ENCODE peak calls at places on chromosomes 1 and 21, in eight cellular contexts. K is K562, A is GM23338, G is GM12892, S is SK-N-MC, I is HL-60, C is prostate gland, U is HCT116. O is an unnamed sample.

GRCh38 chr1:33374336-33375105 is 53.6 kb upstream of the A3GALT2 start:
- DNase-seq in K (peak), A (no peak), G (no peak), S (no peak), I (no peak), C (no peak), U (no peak), O (no peak)

GRCh38 chr1:225146478-225146877 is 217.0 kb downstream of the DNAH14 start:
- DNase-seq in K (no peak), A (peak), G (no peak), S (no peak), I (no peak), C (no peak), U (no peak), O (no peak)

GRCh38 chr21:44618504-44618903 is 6.6 kb downstream of the KRTAP10-8 start:
- DNase-seq in K (no peak), A (peak), G (no peak), S (no peak), I (no peak), C (no peak), U (peak), O (no peak)

GRCh38 chr1:23793018-23793781 is 2.3 kb downstream of the LYPLA2 start:
- DNase-seq in K (peak), A (no peak), G (no peak), S (no peak), I (no peak), C (peak), U (no peak), O (peak)

GRCh38 chr1:199184180-199184579 is 545.3 kb downstream of the PTPRC start:
- DNase-seq in K (no peak), A (no peak), G (no peak), S (no peak), I (no peak), C (no peak), U (no peak), O (no peak)

GRCh38 chr1:150162862-150163706 is 13.4 kb downstream of the PLEKHO1 start:
- DNase-seq in K (peak), A (peak), G (no peak), S (peak), I (peak), C (peak), U (no peak), O (no peak)

GRCh38 chr1:199784127-199784526 is 243.4 kb upstream of the NR5A2 start:
- DNase-seq in K (no peak), A (no peak), G (no peak), S (no peak), I (no peak), C (no peak), U (no peak), O (no peak)

GRCh38 chr1:87968259-87968955 is 639.7 kb downstream of the LMO4 start:
- DNase-seq in K (no peak), A (peak), G (no peak), S (no peak), I (no peak), C (no peak), U (no peak), O (no peak)

GRCh38 chr1:243428084-243428483 is 172.2 kb downstream of the SDCCAG8 start:
- DNase-seq in K (no peak), A (no peak), G (no peak), S (no peak), I (no peak), C (no peak), U (no peak), O (no peak)
- TF ChIP-seq POLR2AphosphoS5 in K (no peak), A (no peak), G (no peak), S (no peak), I (no peak), C (no peak), U (no peak), O (no peak)

GRCh38 chr1:8497196-8497878 is 179.4 kb downstream of the SLC45A1 start:
- DNase-seq in K (no peak), A (no peak), G (no peak), S (no peak), I (peak), C (no peak), U (no peak), O (no peak)
- TF ChIP-seq POLR2AphosphoS5 in K (no peak), A (no peak), G (no peak), S (no peak), I (no peak), C (peak), U (no peak), O (no peak)

GRCh38 chr1:222045816-222046215 is 303.9 kb upstream of the DUSP10 start:
- DNase-seq in K (no peak), A (no peak), G (no peak), S (no peak), I (no peak), C (no peak), U (no peak), O (no peak)

GRCh38 chr1:222046684-222047083 is 304.8 kb upstream of the DUSP10 start:
- DNase-seq in K (no peak), A (no peak), G (no peak), S (no peak), I (no peak), C (no peak), U (no peak), O (no peak)

GRCh38 chr1:222042120-222042519 is 300.2 kb upstream of the DUSP10 start:
- DNase-seq in K (no peak), A (no peak), G (no peak), S (no peak), I (no peak), C (no peak), U (no peak), O (no peak)

GRCh38 chr1:222045236-222045635 is 303.3 kb upstream of the DUSP10 start:
- DNase-seq in K (no peak), A (no peak), G (no peak), S (no peak), I (no peak), C (no peak), U (no peak), O (no peak)

DNA sequence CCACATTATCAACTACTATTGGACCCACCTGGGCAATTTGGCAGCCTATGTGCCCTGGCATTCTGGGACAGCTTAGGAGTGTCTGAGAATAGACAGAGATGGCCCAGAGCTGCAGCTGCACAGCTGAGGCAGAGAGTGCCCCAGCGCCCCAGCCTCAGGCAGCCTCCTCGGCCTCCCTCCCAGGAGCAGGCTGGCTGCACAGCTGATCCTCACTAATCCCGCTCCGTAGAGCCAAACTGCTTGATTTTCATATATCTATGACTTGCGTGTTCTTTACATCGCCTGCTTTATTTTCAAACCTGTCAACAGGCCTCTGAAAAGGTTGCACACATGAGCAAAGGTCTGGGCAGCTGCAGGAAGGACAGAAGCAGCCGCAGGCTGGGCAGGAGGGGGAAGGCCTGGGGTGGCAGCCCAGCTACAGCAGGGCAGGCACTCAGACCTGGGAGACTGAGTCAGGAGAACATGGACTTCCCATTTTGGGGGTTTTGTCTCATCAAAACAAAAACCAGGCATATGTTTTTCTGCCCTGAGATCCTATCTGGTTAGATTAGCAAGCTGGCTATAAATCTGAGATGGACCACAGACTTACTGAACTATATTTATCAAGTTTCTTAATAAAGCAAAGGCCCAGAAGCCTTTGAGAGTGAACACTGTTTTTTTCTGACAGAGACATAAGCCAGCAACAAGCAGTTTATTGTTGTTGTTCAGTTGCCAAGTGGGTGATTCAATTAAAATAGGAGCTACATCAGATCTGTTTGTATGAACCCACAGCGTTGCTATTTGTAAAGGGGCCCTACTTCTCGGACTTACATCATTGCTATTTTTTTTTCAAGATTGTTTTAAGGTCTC is 301.8 kb upstream of the DUSP10 start:
- DNase-seq in K (no peak), A (no peak), G (no peak), S (no peak), I (no peak), C (no peak), U (no peak), O (no peak)
- TF ChIP-seq POLR2AphosphoS5 in K (no peak), A (no peak), G (no peak), S (no peak), I (no peak), C (no peak), U (no peak), O (no peak)

GRCh38 chr1:16913616-16913865 is 8.2 kb upstream of the CROCC start:
- DNase-seq in K (no peak), A (no peak), G (no peak), S (no peak), I (no peak), C (no peak), U (no peak), O (no peak)
- TF ChIP-seq POLR2AphosphoS5 in K (no peak), A (no peak), G (no peak), S (peak), I (no peak), C (no peak), U (no peak), O (no peak)

GRCh38 chr1:161018631-161018930 is 2.4 kb downstream of the F11R start:
- DNase-seq in K (no peak), A (peak), G (no peak), S (no peak), I (no peak), C (no peak), U (no peak), O (no peak)

GRCh38 chr1:161021959-161022332 is 994 bp upstream of the F11R start:
- DNase-seq in K (no peak), A (no peak), G (no peak), S (no peak), I (no peak), C (no peak), U (no peak), O (no peak)

GRCh38 chr1:161020573-161021167 is at the start of gene F11R:
- DNase-seq in K (peak), A (peak), G (peak), S (no peak), I (peak), C (peak), U (no peak), O (peak)

GRCh38 chr1:161021168-161021958 is 411 bp upstream of the F11R start:
- DNase-seq in K (peak), A (peak), G (peak), S (peak), I (peak), C (peak), U (peak), O (peak)

DNA sequence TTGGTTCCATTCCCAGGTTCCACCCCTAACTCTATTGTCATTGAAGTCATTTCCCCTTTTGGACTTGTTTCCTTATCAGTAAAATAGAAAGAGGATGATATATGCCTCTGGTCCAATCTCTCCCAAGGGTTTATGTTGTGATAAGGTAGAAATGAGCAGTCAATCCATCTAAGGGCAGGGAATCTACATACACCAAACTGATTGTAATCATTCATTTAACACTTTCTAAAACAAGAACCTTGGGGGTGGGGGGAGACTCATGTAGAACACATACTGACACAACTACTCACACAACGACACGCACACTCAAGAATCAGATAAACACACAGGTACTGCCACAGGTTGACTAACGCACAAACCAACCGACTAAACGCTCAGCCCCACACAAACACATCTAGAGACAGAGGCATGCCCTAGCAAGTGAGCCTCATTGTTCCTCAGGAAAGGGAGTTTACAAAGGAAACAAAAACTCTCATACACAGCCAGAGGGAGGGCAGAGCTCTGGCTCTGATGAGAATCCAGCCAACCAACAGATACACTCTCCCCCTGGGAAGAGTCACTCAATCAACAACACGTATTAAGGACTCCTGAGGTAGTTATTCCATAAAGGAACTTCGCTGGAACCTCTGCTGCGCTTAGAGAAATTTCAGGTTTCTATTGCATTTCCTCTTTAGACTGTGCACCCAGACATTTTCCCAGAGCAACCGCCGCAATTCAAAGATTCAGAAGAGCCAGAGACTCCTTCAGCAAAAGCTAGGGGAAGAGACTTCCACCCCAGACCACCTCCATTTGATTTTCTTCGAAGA is 982 bp downstream of the F11R start:
- DNase-seq in K (peak), A (peak), G (no peak), S (no peak), I (no peak), C (peak), U (no peak), O (no peak)
- TF ChIP-seq POLR2AphosphoS5 in K (no peak), A (no peak), G (peak), S (no peak), I (no peak), C (peak), U (peak), O (peak)

GRCh38 chr21:41250519-41250918 is 66.1 kb upstream of the FAM3B start:
- DNase-seq in K (no peak), A (no peak), G (no peak), S (no peak), I (no peak), C (peak), U (no peak), O (no peak)
- TF ChIP-seq POLR2AphosphoS5 in K (no peak), A (no peak), G (no peak), S (no peak), I (no peak), C (peak), U (no peak), O (no peak)

GRCh38 chr1:16145030-16145987 is 10.6 kb downstream of the EPHA2 start:
- DNase-seq in K (no peak), A (peak), G (no peak), S (no peak), I (no peak), C (peak), U (peak), O (peak)
- TF ChIP-seq POLR2AphosphoS5 in K (no peak), A (no peak), G (no peak), S (no peak), I (no peak), C (peak), U (peak), O (peak)

DNA sequence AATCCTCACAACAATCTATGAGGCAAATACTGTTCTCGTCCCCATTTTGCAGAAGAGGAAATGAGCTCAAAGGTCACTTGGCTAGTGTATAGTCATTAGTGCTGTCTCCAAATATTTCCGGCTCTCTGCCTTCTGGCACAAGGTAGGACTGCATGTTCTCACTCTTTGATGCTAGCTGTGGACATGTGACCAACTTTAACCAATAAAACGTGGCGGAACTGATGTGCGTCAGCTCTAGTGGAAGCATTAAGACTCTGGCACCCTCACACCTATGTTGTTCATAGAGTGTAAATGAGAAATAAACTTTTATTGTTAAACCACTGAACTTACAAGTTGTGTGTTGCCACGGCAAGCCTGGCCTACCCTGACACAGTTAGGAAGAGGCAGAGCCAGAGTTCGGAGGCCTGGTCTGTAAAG is 5.0 kb upstream of the KIF21B start:
- DNase-seq in K (no peak), A (no peak), G (no peak), S (no peak), I (no peak), C (no peak), U (no peak), O (no peak)
- TF ChIP-seq POLR2AphosphoS5 in K (no peak), A (no peak), G (no peak), S (no peak), I (no peak), C (peak), U (no peak), O (peak)

GRCh38 chr1:37719572-37720195 is 27.4 kb downstream of the CDCA8 start:
- DNase-seq in K (no peak), A (no peak), G (no peak), S (no peak), I (no peak), C (no peak), U (no peak), O (peak)

GRCh38 chr1:37717631-37718030 is 25.3 kb downstream of the CDCA8 start:
- DNase-seq in K (no peak), A (no peak), G (no peak), S (no peak), I (no peak), C (no peak), U (no peak), O (peak)

GRCh38 chr1:37718901-37719571 is 26.7 kb downstream of the CDCA8 start:
- DNase-seq in K (no peak), A (no peak), G (no peak), S (no peak), I (no peak), C (no peak), U (no peak), O (no peak)

GRCh38 chr1:37716321-37716720 is 24.0 kb downstream of the CDCA8 start:
- DNase-seq in K (no peak), A (no peak), G (no peak), S (no peak), I (no peak), C (no peak), U (no peak), O (no peak)

DNA sequence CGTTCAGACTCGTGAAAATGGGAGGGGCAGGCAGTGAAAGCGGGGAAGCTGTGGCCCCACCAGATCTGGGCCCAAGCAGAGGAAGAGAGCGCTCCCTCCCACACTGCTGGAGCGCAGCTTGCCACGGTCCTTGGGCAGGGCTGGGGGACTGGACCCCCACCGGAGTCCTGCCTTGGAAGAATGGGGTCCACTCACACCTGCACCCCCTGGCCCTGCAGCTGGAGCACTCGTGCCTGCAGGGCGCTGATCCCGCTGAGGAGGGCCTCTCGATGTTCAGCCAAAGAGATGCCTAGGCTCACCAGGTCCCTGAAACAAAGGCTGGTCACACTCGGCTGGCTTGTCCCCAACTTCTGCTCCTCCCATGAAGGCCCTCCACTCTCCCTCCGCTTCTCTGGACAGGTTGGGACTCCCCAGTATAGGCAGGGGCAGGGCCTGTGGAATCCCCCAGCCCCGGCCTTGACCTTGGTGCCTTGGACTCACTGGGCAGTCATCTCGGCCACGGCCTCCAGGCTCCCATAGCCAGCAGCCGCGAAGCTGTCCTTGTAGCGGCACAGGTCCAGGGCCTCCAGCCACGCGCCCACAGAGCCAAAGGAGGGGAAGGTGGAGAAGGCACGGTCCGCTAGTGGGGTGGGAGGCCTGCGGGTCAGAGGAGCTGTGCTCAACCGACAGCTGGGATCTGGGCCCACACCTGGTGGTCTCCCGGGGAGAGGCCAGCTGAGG is 26.0 kb downstream of the CDCA8 start:
- DNase-seq in K (no peak), A (no peak), G (no peak), S (no peak), I (no peak), C (no peak), U (no peak), O (peak)
- TF ChIP-seq POLR2AphosphoS5 in K (no peak), A (no peak), G (no peak), S (no peak), I (no peak), C (no peak), U (no peak), O (no peak)